ENCODE peak calls at places on chromosomes 7 and 10, in six cellular contexts. One of them, this sample, is unnamed.

GRCh38 chr7:874036-874749 is 2.2 kb upstream of the GET4 start:
- DNase-seq in fibroblast of pulmonary artery: peak
- DNase-seq in osteocyte: no peak
- DNase-seq in coronary artery: no peak
- DNase-seq in fibroblast of the aortic adventitia: no peak
- DNase-seq in cardiac muscle cell: peak
- DNase-seq in this sample: no peak

GRCh38 chr7:25846722-25847121 is 305.3 kb upstream of the NFE2L3 start:
- DNase-seq in fibroblast of the aortic adventitia: peak
- DNase-seq in fibroblast of pulmonary artery: peak
- DNase-seq in coronary artery: peak
- DNase-seq in cardiac muscle cell: peak
- DNase-seq in osteocyte: peak
- DNase-seq in this sample: no peak

GRCh38 chr10:43852644-43853214 is 204.0 kb upstream of the ZNF32 start:
- DNase-seq in cardiac muscle cell: no peak
- DNase-seq in fibroblast of the aortic adventitia: no peak
- DNase-seq in coronary artery: no peak
- DNase-seq in fibroblast of pulmonary artery: no peak
- DNase-seq in osteocyte: no peak
- DNase-seq in this sample: no peak

GRCh38 chr7:142523821-142524460 is 225.3 kb upstream of the PRSS1 start:
- DNase-seq in fibroblast of the aortic adventitia: no peak
- DNase-seq in coronary artery: no peak
- DNase-seq in cardiac muscle cell: peak
- DNase-seq in fibroblast of pulmonary artery: no peak
- DNase-seq in osteocyte: no peak
- DNase-seq in this sample: no peak

GRCh38 chr7:36054642-36055041 is 98.4 kb upstream of the EEPD1 start:
- DNase-seq in fibroblast of the aortic adventitia: no peak
- DNase-seq in cardiac muscle cell: no peak
- DNase-seq in coronary artery: no peak
- DNase-seq in osteocyte: no peak
- DNase-seq in fibroblast of pulmonary artery: no peak
- DNase-seq in this sample: no peak

GRCh38 chr10:14601872-14602725 is 172.6 kb downstream of the FAM107B start:
- DNase-seq in coronary artery: no peak
- DNase-seq in fibroblast of the aortic adventitia: peak
- DNase-seq in cardiac muscle cell: peak
- DNase-seq in fibroblast of pulmonary artery: peak
- DNase-seq in osteocyte: no peak
- DNase-seq in this sample: no peak

GRCh38 chr7:91852263-91852741 is 28.2 kb downstream of the MTERF1 start:
- DNase-seq in osteocyte: no peak
- DNase-seq in coronary artery: no peak
- DNase-seq in fibroblast of the aortic adventitia: peak
- DNase-seq in cardiac muscle cell: peak
- DNase-seq in fibroblast of pulmonary artery: peak
- DNase-seq in this sample: no peak

GRCh38 chr10:101576229-101576863 is 11.7 kb downstream of the POLL start:
- DNase-seq in fibroblast of the aortic adventitia: peak
- DNase-seq in cardiac muscle cell: no peak
- DNase-seq in coronary artery: no peak
- DNase-seq in fibroblast of pulmonary artery: no peak
- DNase-seq in osteocyte: no peak
- DNase-seq in this sample: no peak

GRCh38 chr7:87140271-87140748 is 11.9 kb upstream of the DMTF1 start:
- DNase-seq in cardiac muscle cell: peak
- DNase-seq in fibroblast of pulmonary artery: peak
- DNase-seq in osteocyte: no peak
- DNase-seq in fibroblast of the aortic adventitia: no peak
- DNase-seq in coronary artery: no peak
- DNase-seq in this sample: no peak

GRCh38 chr7:158108646-158109293 is 478.9 kb downstream of the PTPRN2 start:
- DNase-seq in fibroblast of the aortic adventitia: no peak
- DNase-seq in osteocyte: peak
- DNase-seq in coronary artery: no peak
- DNase-seq in fibroblast of pulmonary artery: no peak
- DNase-seq in cardiac muscle cell: no peak
- DNase-seq in this sample: no peak

GRCh38 chr10:22986771-22987542 is 59.1 kb downstream of the ARMC3 start:
- DNase-seq in osteocyte: no peak
- DNase-seq in cardiac muscle cell: peak
- DNase-seq in coronary artery: no peak
- DNase-seq in fibroblast of the aortic adventitia: peak
- DNase-seq in fibroblast of pulmonary artery: peak
- DNase-seq in this sample: no peak

GRCh38 chr10:6232225-6232807 is 29.6 kb downstream of the PFKFB3 start:
- DNase-seq in fibroblast of the aortic adventitia: no peak
- DNase-seq in cardiac muscle cell: no peak
- DNase-seq in osteocyte: no peak
- DNase-seq in fibroblast of pulmonary artery: no peak
- DNase-seq in coronary artery: no peak
- DNase-seq in this sample: no peak

GRCh38 chr10:26881600-26882331 is 21.0 kb upstream of the ABI1 start:
- DNase-seq in coronary artery: no peak
- DNase-seq in cardiac muscle cell: peak
- DNase-seq in fibroblast of pulmonary artery: peak
- DNase-seq in osteocyte: no peak
- DNase-seq in fibroblast of the aortic adventitia: peak
- DNase-seq in this sample: no peak

GRCh38 chr7:155590215-155591023 is 44.1 kb upstream of the CNPY1 start:
- DNase-seq in coronary artery: no peak
- DNase-seq in osteocyte: no peak
- DNase-seq in fibroblast of the aortic adventitia: peak
- DNase-seq in fibroblast of pulmonary artery: peak
- DNase-seq in cardiac muscle cell: peak
- DNase-seq in this sample: no peak

GRCh38 chr10:114881916-114882315 is 56.1 kb upstream of the TRUB1 start:
- DNase-seq in fibroblast of the aortic adventitia: no peak
- DNase-seq in cardiac muscle cell: no peak
- DNase-seq in osteocyte: no peak
- DNase-seq in fibroblast of pulmonary artery: no peak
- DNase-seq in coronary artery: no peak
- DNase-seq in this sample: no peak

GRCh38 chr7:114784756-114785155 is 137.1 kb upstream of the MDFIC start:
- DNase-seq in coronary artery: no peak
- DNase-seq in cardiac muscle cell: no peak
- DNase-seq in fibroblast of pulmonary artery: no peak
- DNase-seq in fibroblast of the aortic adventitia: no peak
- DNase-seq in osteocyte: no peak
- DNase-seq in this sample: no peak

GRCh38 chr7:120996333-120996982 is 7.9 kb downstream of the CPED1 start:
- DNase-seq in coronary artery: no peak
- DNase-seq in fibroblast of pulmonary artery: peak
- DNase-seq in fibroblast of the aortic adventitia: peak
- DNase-seq in osteocyte: peak
- DNase-seq in cardiac muscle cell: peak
- DNase-seq in this sample: no peak

GRCh38 chr10:80182986-80183385 is 22.4 kb downstream of the ANXA11 start:
- DNase-seq in coronary artery: no peak
- DNase-seq in cardiac muscle cell: no peak
- DNase-seq in osteocyte: no peak
- DNase-seq in fibroblast of pulmonary artery: no peak
- DNase-seq in fibroblast of the aortic adventitia: no peak
- DNase-seq in this sample: no peak

GRCh38 chr7:158454631-158455030 is 133.0 kb downstream of the PTPRN2 start:
- DNase-seq in fibroblast of the aortic adventitia: no peak
- DNase-seq in osteocyte: no peak
- DNase-seq in fibroblast of pulmonary artery: no peak
- DNase-seq in coronary artery: no peak
- DNase-seq in cardiac muscle cell: no peak
- DNase-seq in this sample: no peak

GRCh38 chr7:155230169-155230593 is 67.5 kb upstream of the INSIG1 start:
- DNase-seq in fibroblast of the aortic adventitia: peak
- DNase-seq in cardiac muscle cell: peak
- DNase-seq in fibroblast of pulmonary artery: peak
- DNase-seq in coronary artery: no peak
- DNase-seq in osteocyte: no peak
- DNase-seq in this sample: no peak

GRCh38 chr7:122689346-122690109 is 9.4 kb downstream of the RNF133 start:
- DNase-seq in fibroblast of the aortic adventitia: no peak
- DNase-seq in coronary artery: no peak
- DNase-seq in osteocyte: no peak
- DNase-seq in cardiac muscle cell: no peak
- DNase-seq in fibroblast of pulmonary artery: no peak
- DNase-seq in this sample: no peak

GRCh38 chr10:47277352-47278151 is 22.4 kb upstream of the GDF10 start:
- DNase-seq in fibroblast of the aortic adventitia: no peak
- DNase-seq in osteocyte: no peak
- DNase-seq in coronary artery: no peak
- DNase-seq in cardiac muscle cell: no peak
- DNase-seq in fibroblast of pulmonary artery: no peak
- DNase-seq in this sample: no peak

GRCh38 chr10:97849101-97849490 is 547 bp upstream of the GOLGA7B start:
- DNase-seq in cardiac muscle cell: no peak
- DNase-seq in osteocyte: no peak
- DNase-seq in fibroblast of the aortic adventitia: no peak
- DNase-seq in fibroblast of pulmonary artery: no peak
- DNase-seq in coronary artery: no peak
- DNase-seq in this sample: no peak

GRCh38 chr10:28202941-28203352 is 99.9 kb downstream of the MPP7 start:
- DNase-seq in osteocyte: no peak
- DNase-seq in fibroblast of pulmonary artery: no peak
- DNase-seq in fibroblast of the aortic adventitia: no peak
- DNase-seq in cardiac muscle cell: no peak
- DNase-seq in coronary artery: peak
- DNase-seq in this sample: no peak

GRCh38 chr10:124377101-124377500 is 41.6 kb downstream of the OAT start:
- DNase-seq in fibroblast of the aortic adventitia: no peak
- DNase-seq in fibroblast of pulmonary artery: no peak
- DNase-seq in cardiac muscle cell: no peak
- DNase-seq in osteocyte: no peak
- DNase-seq in coronary artery: no peak
- DNase-seq in this sample: no peak

GRCh38 chr10:64571053-64571452 is 1049.9 kb downstream of the REEP3 start:
- DNase-seq in cardiac muscle cell: no peak
- DNase-seq in fibroblast of pulmonary artery: no peak
- DNase-seq in coronary artery: no peak
- DNase-seq in fibroblast of the aortic adventitia: no peak
- DNase-seq in osteocyte: no peak
- DNase-seq in this sample: no peak

GRCh38 chr10:11798862-11799735 is 24.1 kb upstream of the PROSER2 start:
- DNase-seq in fibroblast of pulmonary artery: peak
- DNase-seq in osteocyte: no peak
- DNase-seq in cardiac muscle cell: peak
- DNase-seq in fibroblast of the aortic adventitia: no peak
- DNase-seq in coronary artery: no peak
- DNase-seq in this sample: no peak
- TF ChIP-seq CTCF in fibroblast of pulmonary artery: no peak
- TF ChIP-seq CTCF in osteocyte: no peak
- TF ChIP-seq CTCF in cardiac muscle cell: no peak
- TF ChIP-seq CTCF in fibroblast of the aortic adventitia: no peak
- TF ChIP-seq CTCF in coronary artery: no peak
- TF ChIP-seq CTCF in this sample: no peak

GRCh38 chr7:95723583-95724180 is 48.7 kb upstream of the DYNC1I1 start:
- DNase-seq in fibroblast of pulmonary artery: peak
- DNase-seq in osteocyte: no peak
- DNase-seq in fibroblast of the aortic adventitia: peak
- DNase-seq in coronary artery: no peak
- DNase-seq in cardiac muscle cell: peak
- DNase-seq in this sample: peak

GRCh38 chr7:95730493-95731280 is 41.7 kb upstream of the DYNC1I1 start:
- DNase-seq in coronary artery: no peak
- DNase-seq in cardiac muscle cell: no peak
- DNase-seq in osteocyte: no peak
- DNase-seq in fibroblast of pulmonary artery: no peak
- DNase-seq in fibroblast of the aortic adventitia: no peak
- DNase-seq in this sample: no peak

GRCh38 chr7:95725170-95725569 is 47.2 kb upstream of the DYNC1I1 start:
- DNase-seq in cardiac muscle cell: no peak
- DNase-seq in fibroblast of pulmonary artery: no peak
- DNase-seq in fibroblast of the aortic adventitia: no peak
- DNase-seq in coronary artery: no peak
- DNase-seq in osteocyte: no peak
- DNase-seq in this sample: no peak
- TF ChIP-seq CTCF in cardiac muscle cell: no peak
- TF ChIP-seq CTCF in fibroblast of pulmonary artery: no peak
- TF ChIP-seq CTCF in fibroblast of the aortic adventitia: no peak
- TF ChIP-seq CTCF in coronary artery: no peak
- TF ChIP-seq CTCF in osteocyte: peak
- TF ChIP-seq CTCF in this sample: no peak

GRCh38 chr10:8993859-8994258 is 939.4 kb downstream of the GATA3 start:
- DNase-seq in coronary artery: no peak
- DNase-seq in cardiac muscle cell: no peak
- DNase-seq in fibroblast of pulmonary artery: no peak
- DNase-seq in fibroblast of the aortic adventitia: no peak
- DNase-seq in osteocyte: no peak
- DNase-seq in this sample: no peak
- TF ChIP-seq CTCF in coronary artery: no peak
- TF ChIP-seq CTCF in cardiac muscle cell: no peak
- TF ChIP-seq CTCF in fibroblast of pulmonary artery: no peak
- TF ChIP-seq CTCF in fibroblast of the aortic adventitia: no peak
- TF ChIP-seq CTCF in osteocyte: no peak
- TF ChIP-seq CTCF in this sample: no peak

GRCh38 chr10:72692897-72693598 is 1.1 kb downstream of the MCU start:
- DNase-seq in cardiac muscle cell: peak
- DNase-seq in osteocyte: no peak
- DNase-seq in fibroblast of the aortic adventitia: peak
- DNase-seq in fibroblast of pulmonary artery: peak
- DNase-seq in coronary artery: no peak
- DNase-seq in this sample: no peak

GRCh38 chr10:72692057-72692891 is at the start of gene MCU:
- DNase-seq in fibroblast of pulmonary artery: peak
- DNase-seq in coronary artery: peak
- DNase-seq in cardiac muscle cell: peak
- DNase-seq in osteocyte: peak
- DNase-seq in fibroblast of the aortic adventitia: peak
- DNase-seq in this sample: peak

GRCh38 chr10:72695496-72695895 is 3.6 kb downstream of the MCU start:
- DNase-seq in fibroblast of pulmonary artery: no peak
- DNase-seq in fibroblast of the aortic adventitia: no peak
- DNase-seq in osteocyte: no peak
- DNase-seq in cardiac muscle cell: no peak
- DNase-seq in coronary artery: no peak
- DNase-seq in this sample: no peak

GRCh38 chr10:72693599-72693915 is 1.6 kb downstream of the MCU start:
- DNase-seq in coronary artery: no peak
- DNase-seq in cardiac muscle cell: peak
- DNase-seq in fibroblast of the aortic adventitia: peak
- DNase-seq in fibroblast of pulmonary artery: no peak
- DNase-seq in osteocyte: no peak
- DNase-seq in this sample: no peak

GRCh38 chr10:72694476-72695369 is 2.8 kb downstream of the MCU start:
- DNase-seq in fibroblast of the aortic adventitia: peak
- DNase-seq in cardiac muscle cell: peak
- DNase-seq in osteocyte: no peak
- DNase-seq in fibroblast of pulmonary artery: peak
- DNase-seq in coronary artery: no peak
- DNase-seq in this sample: no peak
- TF ChIP-seq CTCF in fibroblast of the aortic adventitia: peak
- TF ChIP-seq CTCF in cardiac muscle cell: peak
- TF ChIP-seq CTCF in osteocyte: peak
- TF ChIP-seq CTCF in fibroblast of pulmonary artery: peak
- TF ChIP-seq CTCF in coronary artery: no peak
- TF ChIP-seq CTCF in this sample: no peak

GRCh38 chr7:140983802-140984201 is 30.9 kb downstream of the MRPS33 start:
- DNase-seq in fibroblast of the aortic adventitia: no peak
- DNase-seq in osteocyte: no peak
- DNase-seq in coronary artery: no peak
- DNase-seq in fibroblast of pulmonary artery: peak
- DNase-seq in cardiac muscle cell: no peak
- DNase-seq in this sample: no peak
- TF ChIP-seq CTCF in fibroblast of the aortic adventitia: no peak
- TF ChIP-seq CTCF in osteocyte: peak
- TF ChIP-seq CTCF in coronary artery: no peak
- TF ChIP-seq CTCF in fibroblast of pulmonary artery: peak
- TF ChIP-seq CTCF in cardiac muscle cell: no peak
- TF ChIP-seq CTCF in this sample: peak

This sample was measured in progenitor cell of endocrine pancreas.